ENCODE peak calls at places on chromosomes 13 and 19, in seven cellular contexts. Y is substantia nigra; C is stimulated activated CD4-positive, alpha-beta T cell treated with anti-CD3 and anti-CD28 coated beads, Interleukin-2, amount 100 ng/mL, for 4 hours; Z is activated effector memory CD4-positive, alpha-beta T cell treated with Interleukin-2 at 50 U/mL for 16 hours; O is adrenal gland; I is NCI-H345; X is AG09319. M is an unnamed sample.
A peak's percentile ranks its signal among the peaks of the same experiment; 100 is the strongest.

GRCh38 chr19:35716735-35716984 is 1.1 kb upstream of the KMT2B start:
- DNase-seq in Y (peak; percentile 72), C (no peak), Z (no peak), O (no peak), I (no peak), X (no peak), M (no peak)

GRCh38 chr13:31200636-31200970 is 828 bp downstream of the B3GLCT start:
- DNase-seq in Y (peak; percentile 39), C (peak; percentile 7), Z (no peak), O (peak; percentile 53), I (peak; percentile 35), X (no peak), M (peak; percentile 61)

GRCh38 chr19:55672418-55672817 is 2.6 kb upstream of the EPN1 start:
- DNase-seq in Y (no peak), C (no peak), Z (no peak), O (no peak), I (no peak), X (no peak), M (peak; percentile 93)

GRCh38 chr13:46113596-46113995 is 8.8 kb upstream of the CPB2 start:
- DNase-seq in Y (no peak), C (no peak), Z (no peak), O (no peak), I (no peak), X (no peak), M (no peak)

GRCh38 chr13:76937416-76937815 is 10.9 kb upstream of the ACOD1 start:
- DNase-seq in Y (no peak), C (no peak), Z (no peak), O (peak; percentile 53), I (no peak), X (peak; percentile 73), M (peak; percentile 49)

GRCh38 chr13:46515793-46516192 is 37.2 kb upstream of the LRCH1 start:
- DNase-seq in Y (no peak), C (no peak), Z (no peak), O (no peak), I (no peak), X (no peak), M (no peak)

GRCh38 chr19:35262101-35262761 is 6.5 kb upstream of the USF2 start:
- DNase-seq in Y (no peak), C (no peak), Z (no peak), O (peak; percentile 31), I (no peak), X (no peak), M (no peak)

GRCh38 chr19:23305555-23305954 is 55.4 kb upstream of the ZNF724 start:
- DNase-seq in Y (no peak), C (no peak), Z (no peak), O (no peak), I (no peak), X (no peak), M (no peak)